ENCODE peak calls at places on chromosomes 2 and 18, in five cellular contexts. K is HFF-Myc, T is hepatocyte, X is WTC11, U is type B pancreatic cell. C is an unnamed sample.

GRCh38 chr2:123073956-123074355 is 951.1 kb upstream of the CNTNAP5 start:
- DNase-seq in K (no peak), T (no peak), X (no peak), U (no peak), C (no peak)

GRCh38 chr2:69291004-69291650 is 95.9 kb downstream of the GFPT1 start:
- DNase-seq in K (no peak), T (no peak), X (no peak), U (no peak), C (peak)

GRCh38 chr2:219664958-219665357 is 37.5 kb downstream of the SLC4A3 start:
- DNase-seq in K (no peak), T (peak), X (no peak), U (no peak), C (no peak)

GRCh38 chr2:68716948-68717661 is 17.5 kb upstream of the ARHGAP25 start:
- DNase-seq in K (no peak), T (no peak), X (no peak), U (no peak), C (no peak)

GRCh38 chr2:10921525-10921924 is 9.8 kb downstream of the KCNF1 start:
- DNase-seq in K (no peak), T (no peak), X (no peak), U (no peak), C (no peak)

GRCh38 chr2:74010087-74010541 is 25.4 kb downstream of the TET3 start:
- DNase-seq in K (no peak), T (peak), X (no peak), U (peak), C (no peak)

GRCh38 chr2:217743980-217744761 is 258.6 kb downstream of the TNS1 start:
- DNase-seq in K (no peak), T (no peak), X (no peak), U (peak), C (no peak)

GRCh38 chr2:125643585-125643984 is 1012.4 kb upstream of the GYPC start:
- DNase-seq in K (no peak), T (no peak), X (no peak), U (no peak), C (no peak)

GRCh38 chr2:236587861-236588495 is 18.4 kb downstream of the ACKR3 start:
- DNase-seq in K (no peak), T (no peak), X (no peak), U (no peak), C (no peak)

GRCh38 chr2:241859436-241860183 is 916 bp upstream of the PDCD1 start:
- DNase-seq in K (no peak), T (no peak), X (no peak), U (no peak), C (no peak)

GRCh38 chr18:49321800-49322461 is 138.5 kb downstream of the DYM start:
- DNase-seq in K (no peak), T (no peak), X (no peak), U (no peak), C (peak)

GRCh38 chr18:80050797-80051196 is 16.6 kb downstream of the RBFA start:
- DNase-seq in K (no peak), T (no peak), X (no peak), U (no peak), C (no peak)

GRCh38 chr2:197286805-197287595 is 23.6 kb downstream of the ANKRD44 start:
- DNase-seq in K (peak), T (peak), X (no peak), U (no peak), C (peak)

GRCh38 chr2:165376571-165376975 is 92.9 kb upstream of the CSRNP3 start:
- DNase-seq in K (no peak), T (no peak), X (no peak), U (no peak), C (no peak)

GRCh38 chr2:144659731-144660275 is 139.9 kb upstream of the ZEB2 start:
- DNase-seq in K (no peak), T (no peak), X (no peak), U (no peak), C (peak)

GRCh38 chr2:224412064-224412921 is 10.4 kb upstream of the FAM124B start:
- DNase-seq in K (no peak), T (peak), X (no peak), U (no peak), C (peak)

GRCh38 chr2:151251012-151251411 is 10.7 kb downstream of the RBM43 start:
- DNase-seq in K (no peak), T (no peak), X (no peak), U (no peak), C (peak)

GRCh38 chr18:3248062-3248669 is 565 bp downstream of the MYL12A start:
- DNase-seq in K (no peak), T (peak), X (no peak), U (no peak), C (no peak)

GRCh38 chr2:134207589-134208209 is 46.2 kb upstream of the MGAT5 start:
- DNase-seq in K (no peak), T (peak), X (peak), U (no peak), C (peak)

GRCh38 chr2:48423376-48423775 is 106.6 kb upstream of the STON1 start:
- DNase-seq in K (peak), T (no peak), X (no peak), U (peak), C (peak)

GRCh38 chr18:76430636-76431035 is 64.4 kb downstream of the ZNF516 start:
- DNase-seq in K (no peak), T (no peak), X (no peak), U (no peak), C (no peak)

GRCh38 chr2:64860321-64860751 is 128.9 kb upstream of the SLC1A4 start:
- DNase-seq in K (no peak), T (no peak), X (no peak), U (no peak), C (no peak)

GRCh38 chr18:45106331-45106774 is 425.7 kb downstream of the SETBP1 start:
- DNase-seq in K (peak), T (no peak), X (no peak), U (no peak), C (peak)

GRCh38 chr2:79982445-79982844 is 322.1 kb downstream of the LRRTM1 start:
- DNase-seq in K (no peak), T (peak), X (peak), U (no peak), C (no peak)

GRCh38 chr18:45282101-45282812 is 333.0 kb upstream of the SLC14A2 start:
- DNase-seq in K (no peak), T (no peak), X (no peak), U (no peak), C (no peak)

GRCh38 chr2:52082646-52083045 is 1050.7 kb upstream of the NRXN1 start:
- DNase-seq in K (no peak), T (no peak), X (no peak), U (no peak), C (no peak)

GRCh38 chr2:191020221-191020741 is 6.3 kb upstream of the STAT1 start:
- DNase-seq in K (peak), T (peak), X (peak), U (peak), C (peak)

GRCh38 chr2:86239745-86240144 is 40.5 kb downstream of the MRPL35 start:
- DNase-seq in K (no peak), T (no peak), X (no peak), U (no peak), C (no peak)

GRCh38 chr18:22559414-22560282 is 141.9 kb upstream of the CTAGE1 start:
- DNase-seq in K (no peak), T (peak), X (peak), U (peak), C (no peak)

GRCh38 chr2:127807678-127808353 is 3.2 kb downstream of the WDR33 start:
- DNase-seq in K (no peak), T (no peak), X (no peak), U (no peak), C (no peak)

GRCh38 chr2:14632133-14632936 is at the start of gene LRATD1:
- DNase-seq in K (no peak), T (peak), X (peak), U (peak), C (peak)

GRCh38 chr18:48135436-48135966 is 205.0 kb upstream of the SMAD2 start:
- DNase-seq in K (no peak), T (no peak), X (no peak), U (no peak), C (no peak)

GRCh38 chr18:23231340-23232021 is 96.2 kb downstream of the CABLES1 start:
- DNase-seq in K (peak), T (peak), X (no peak), U (no peak), C (peak)

GRCh38 chr18:46893360-46893759 is 23.9 kb downstream of the PIAS2 start:
- DNase-seq in K (no peak), T (no peak), X (no peak), U (no peak), C (no peak)

GRCh38 chr18:50172367-50172766 is 22.6 kb downstream of the MYO5B start:
- DNase-seq in K (no peak), T (no peak), X (no peak), U (no peak), C (no peak)

GRCh38 chr2:163859951-163860350 is 124.1 kb upstream of the FIGN start:
- DNase-seq in K (no peak), T (no peak), X (no peak), U (no peak), C (no peak)

GRCh38 chr2:72827999-72828646 is 2.3 kb upstream of the EXOC6B start:
- DNase-seq in K (no peak), T (peak), X (no peak), U (no peak), C (peak)

GRCh38 chr18:24986611-24987270 is 365.2 kb downstream of the ZNF521 start:
- DNase-seq in K (no peak), T (no peak), X (no peak), U (no peak), C (no peak)

GRCh38 chr2:27380626-27381556 is at the start of gene ZNF513:
- DNase-seq in K (peak), T (peak), X (peak), U (peak), C (peak)
- TF ChIP-seq CTCF in K (no peak), T (no peak), X (no peak), U (no peak), C (no peak)

DNA sequence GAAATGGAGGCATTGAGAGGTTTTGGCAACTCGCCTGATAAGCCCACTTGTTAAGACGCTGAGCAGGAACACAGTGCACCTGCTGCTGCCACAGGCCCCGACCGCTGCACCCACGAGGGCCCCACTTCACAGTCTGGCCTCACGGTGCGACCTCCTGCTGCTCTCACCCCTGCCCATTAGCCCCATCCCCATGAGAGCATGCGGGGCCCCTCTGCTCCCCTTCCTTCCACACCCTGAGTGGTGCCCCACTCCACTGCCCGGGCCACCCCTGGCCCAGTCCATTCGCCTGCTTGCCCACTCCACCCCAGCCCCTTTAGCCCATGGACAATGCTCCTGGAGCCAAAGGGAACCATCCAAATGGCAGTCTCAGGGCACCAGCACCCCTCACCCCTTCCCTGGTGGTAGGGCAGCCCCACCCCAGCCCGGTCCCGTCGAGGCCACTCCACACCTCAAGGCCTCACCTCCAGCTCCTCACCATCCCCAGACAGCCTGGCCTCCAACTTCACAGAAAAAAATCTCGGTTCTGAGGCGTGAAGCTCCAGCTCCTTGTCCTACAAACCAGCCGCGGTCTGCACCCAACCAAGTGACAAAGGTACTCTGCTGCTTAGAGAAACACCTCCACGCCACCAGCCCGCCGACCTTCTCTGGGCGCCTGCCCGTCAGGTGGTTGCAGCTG is 6.7 kb upstream of the GPR55 start:
- DNase-seq in K (no peak), T (no peak), X (no peak), U (peak), C (no peak)
- TF ChIP-seq CTCF in K (no peak), T (no peak), X (no peak), U (no peak), C (no peak)

GRCh38 chr18:36583155-36583745 is 245.6 kb downstream of the TPGS2 start:
- DNase-seq in K (no peak), T (no peak), X (peak), U (no peak), C (no peak)
- TF ChIP-seq CTCF in K (no peak), T (no peak), X (no peak), U (peak), C (no peak)

DNA sequence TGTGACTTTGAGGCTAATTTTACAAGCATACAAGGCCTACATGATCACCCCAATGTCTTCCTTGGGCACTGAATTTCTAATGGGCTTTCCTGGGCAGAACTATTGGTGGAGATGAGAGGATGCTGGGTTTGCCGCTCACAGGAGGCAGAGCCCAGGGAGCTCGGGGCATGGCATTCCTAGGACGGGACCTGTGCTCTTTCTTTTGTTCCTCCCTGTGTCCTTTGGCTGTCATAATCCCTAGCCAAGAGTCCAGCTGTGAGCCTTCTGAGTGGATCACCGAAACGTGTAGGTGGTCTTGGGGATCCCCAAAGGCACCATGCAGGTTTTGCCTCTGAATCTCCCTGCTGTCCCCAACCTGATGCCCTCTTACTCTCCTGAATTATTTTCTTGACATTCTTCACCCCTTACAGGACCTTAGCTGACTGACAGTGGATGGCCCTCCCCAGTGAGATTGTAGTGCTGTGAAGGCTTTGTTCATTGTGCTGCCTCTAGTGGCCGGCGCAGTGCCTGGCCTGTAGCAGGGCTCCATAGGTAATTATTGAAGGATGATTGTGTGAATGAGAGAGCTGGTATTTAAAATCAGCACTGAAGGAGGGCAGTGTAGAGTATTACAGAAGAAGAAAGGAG is 221.9 kb downstream of the ZNF407 start:
- DNase-seq in K (no peak), T (no peak), X (peak), U (no peak), C (no peak)
- TF ChIP-seq CTCF in K (peak), T (peak), X (peak), U (peak), C (peak)

GRCh38 chr2:54209379-54209778 is 46.6 kb downstream of the TSPYL6 start:
- DNase-seq in K (no peak), T (no peak), X (no peak), U (no peak), C (no peak)

GRCh38 chr2:54204476-54204875 is 51.6 kb downstream of the TSPYL6 start:
- DNase-seq in K (no peak), T (no peak), X (no peak), U (no peak), C (no peak)

GRCh38 chr2:54208364-54209240 is 47.4 kb downstream of the TSPYL6 start:
- DNase-seq in K (no peak), T (no peak), X (no peak), U (no peak), C (peak)

GRCh38 chr2:54207666-54208195 is 48.3 kb downstream of the TSPYL6 start:
- DNase-seq in K (no peak), T (no peak), X (no peak), U (no peak), C (no peak)

GRCh38 chr2:54206596-54206995 is 49.4 kb downstream of the TSPYL6 start:
- DNase-seq in K (no peak), T (peak), X (no peak), U (no peak), C (peak)
- TF ChIP-seq CTCF in K (peak), T (peak), X (no peak), U (peak), C (peak)

GRCh38 chr2:173963817-173964564 is 1.2 kb downstream of the SP3 start:
- DNase-seq in K (peak), T (peak), X (peak), U (peak), C (peak)

GRCh38 chr2:173966274-173967098 is 1.3 kb upstream of the SP3 start:
- DNase-seq in K (no peak), T (peak), X (no peak), U (no peak), C (no peak)

GRCh38 chr2:173963323-173963816 is 1.8 kb downstream of the SP3 start:
- DNase-seq in K (peak), T (peak), X (no peak), U (no peak), C (peak)

GRCh38 chr2:173964565-173965371 is 405 bp downstream of the SP3 start:
- DNase-seq in K (peak), T (peak), X (peak), U (peak), C (peak)

GRCh38 chr2:173965372-173966025 is at the start of gene SP3:
- DNase-seq in K (peak), T (peak), X (peak), U (peak), C (peak)
- TF ChIP-seq CTCF in K (no peak), T (no peak), X (no peak), U (no peak), C (no peak)

DNA sequence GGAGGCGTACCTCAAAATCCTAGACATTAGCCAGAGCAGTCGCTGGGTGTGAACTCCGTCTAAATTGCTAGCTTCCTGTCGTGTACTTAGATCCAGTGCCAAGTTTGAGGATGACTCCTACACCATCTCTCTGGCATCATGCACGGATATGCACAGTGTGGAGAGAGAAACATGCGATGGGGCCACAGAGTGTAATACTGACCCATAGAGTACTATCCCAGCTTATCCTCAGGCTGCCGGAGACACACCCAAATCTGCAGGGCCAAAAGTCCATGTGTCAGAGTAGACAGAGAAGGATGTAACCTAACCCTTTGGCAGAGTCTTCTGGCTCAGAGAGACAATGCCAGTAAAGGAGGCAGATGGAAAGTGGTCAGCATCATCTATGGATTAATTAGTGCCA is 84.2 kb downstream of the ARL4C start:
- DNase-seq in K (no peak), T (no peak), X (no peak), U (no peak), C (no peak)
- TF ChIP-seq CTCF in K (no peak), T (no peak), X (no peak), U (no peak), C (no peak)

DNA sequence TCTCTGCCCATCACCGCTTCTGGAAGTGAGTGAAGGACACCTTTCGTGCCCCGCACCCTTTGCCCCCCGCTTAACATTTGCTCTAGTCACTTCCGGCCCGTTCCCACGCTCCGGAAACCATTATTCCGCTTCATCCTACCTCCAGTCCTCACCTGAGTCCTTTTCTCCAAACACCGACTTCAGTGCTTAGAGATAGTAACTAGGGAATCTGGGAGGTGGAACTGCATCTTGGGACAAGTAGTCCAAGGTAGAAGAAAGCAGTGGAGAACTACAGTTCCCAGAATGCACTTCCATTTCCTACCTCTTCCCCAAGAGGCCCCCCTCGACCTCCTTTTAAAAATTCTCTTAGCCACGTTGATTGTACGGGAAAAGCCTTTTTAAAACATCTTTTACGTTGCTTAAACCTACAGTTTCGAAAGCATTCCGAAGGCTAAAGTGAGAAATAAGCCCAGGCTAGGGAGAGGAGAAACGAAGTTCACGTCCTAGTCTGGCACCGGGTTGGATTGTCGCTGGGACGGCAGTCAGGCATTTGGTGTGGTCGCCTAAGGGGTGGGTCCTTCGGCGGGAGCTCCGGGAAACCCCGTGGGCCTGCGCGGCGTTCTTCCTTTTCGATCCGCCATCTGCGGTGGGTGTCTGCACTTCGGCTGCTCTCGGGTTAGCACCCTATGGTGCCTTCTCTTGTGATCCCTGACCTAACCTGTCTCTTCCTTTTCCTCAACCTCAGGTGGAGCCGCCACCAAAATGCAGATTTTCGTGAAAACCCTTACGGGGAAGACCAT is at the start of the genes CLHC1 and RPS27A:
- DNase-seq in K (peak), T (peak), X (peak), U (peak), C (peak)
- TF ChIP-seq CTCF in K (no peak), T (no peak), X (no peak), U (no peak), C (peak)

C was measured in HFFc6.